ENCODE peak calls at places on chromosomes 1 and 21, in nine cellular contexts. One of them, this sample, is unnamed.
A peak's percentile ranks its signal among the peaks of the same experiment; 100 is the strongest.

GRCh38 chr1:14516974-14517812 is 81.3 kb upstream of the KAZN start:
- DNase-seq in stomach: no peak
- DNase-seq in CD4-positive, CD25-positive, alpha-beta regulatory T cell: no peak
- DNase-seq in tibial nerve: no peak
- DNase-seq in mesendoderm: no peak
- DNase-seq in IMR-90: peak; percentile 92
- DNase-seq in upper lobe of right lung: no peak
- DNase-seq in pancreas: no peak
- DNase-seq in mucosa of descending colon: no peak
- DNase-seq in this sample: peak; percentile 71

GRCh38 chr1:209511169-209511568 is 72.3 kb upstream of the CAMK1G start:
- DNase-seq in CD4-positive, CD25-positive, alpha-beta regulatory T cell: no peak
- DNase-seq in upper lobe of right lung: no peak
- DNase-seq in IMR-90: no peak
- DNase-seq in tibial nerve: no peak
- DNase-seq in pancreas: no peak
- DNase-seq in mucosa of descending colon: no peak
- DNase-seq in stomach: no peak
- DNase-seq in mesendoderm: no peak
- DNase-seq in this sample: no peak

GRCh38 chr1:116914667-116915066 is 5.0 kb downstream of the PTGFRN start:
- DNase-seq in IMR-90: no peak
- DNase-seq in mesendoderm: no peak
- DNase-seq in mucosa of descending colon: no peak
- DNase-seq in tibial nerve: no peak
- DNase-seq in stomach: no peak
- DNase-seq in upper lobe of right lung: no peak
- DNase-seq in pancreas: no peak
- DNase-seq in CD4-positive, CD25-positive, alpha-beta regulatory T cell: no peak
- DNase-seq in this sample: no peak

GRCh38 chr1:227192163-227192562 is 126.1 kb downstream of the CDC42BPA start:
- DNase-seq in IMR-90: peak; percentile 98
- DNase-seq in mucosa of descending colon: peak; percentile 11
- DNase-seq in CD4-positive, CD25-positive, alpha-beta regulatory T cell: peak; percentile 24
- DNase-seq in mesendoderm: peak; percentile 75
- DNase-seq in upper lobe of right lung: no peak
- DNase-seq in tibial nerve: no peak
- DNase-seq in stomach: peak; percentile 36
- DNase-seq in pancreas: peak; percentile 42
- DNase-seq in this sample: no peak

GRCh38 chr1:55632058-55632457 is 416.9 kb upstream of the USP24 start:
- DNase-seq in CD4-positive, CD25-positive, alpha-beta regulatory T cell: no peak
- DNase-seq in upper lobe of right lung: no peak
- DNase-seq in pancreas: no peak
- DNase-seq in IMR-90: peak; percentile 63
- DNase-seq in stomach: no peak
- DNase-seq in mucosa of descending colon: no peak
- DNase-seq in tibial nerve: no peak
- DNase-seq in mesendoderm: no peak
- DNase-seq in this sample: no peak

GRCh38 chr1:46487818-46488218 is 1.8 kb upstream of the DMBX1 start:
- DNase-seq in pancreas: no peak
- DNase-seq in IMR-90: no peak
- DNase-seq in tibial nerve: no peak
- DNase-seq in CD4-positive, CD25-positive, alpha-beta regulatory T cell: peak; percentile 22
- DNase-seq in mucosa of descending colon: no peak
- DNase-seq in upper lobe of right lung: no peak
- DNase-seq in stomach: no peak
- DNase-seq in mesendoderm: peak; percentile 75
- DNase-seq in this sample: no peak

GRCh38 chr1:245469734-245470133 is 314.9 kb downstream of the KIF26B start:
- DNase-seq in CD4-positive, CD25-positive, alpha-beta regulatory T cell: no peak
- DNase-seq in stomach: no peak
- DNase-seq in IMR-90: no peak
- DNase-seq in tibial nerve: no peak
- DNase-seq in mucosa of descending colon: no peak
- DNase-seq in upper lobe of right lung: no peak
- DNase-seq in pancreas: no peak
- DNase-seq in mesendoderm: no peak
- DNase-seq in this sample: no peak

GRCh38 chr1:237012361-237012760 is 8.1 kb upstream of the MT1HL1 start:
- DNase-seq in stomach: no peak
- DNase-seq in CD4-positive, CD25-positive, alpha-beta regulatory T cell: no peak
- DNase-seq in IMR-90: no peak
- DNase-seq in mesendoderm: no peak
- DNase-seq in upper lobe of right lung: no peak
- DNase-seq in tibial nerve: no peak
- DNase-seq in mucosa of descending colon: no peak
- DNase-seq in pancreas: no peak
- DNase-seq in this sample: no peak

GRCh38 chr1:154534263-154534844 is 24.1 kb downstream of the UBE2Q1 start:
- DNase-seq in tibial nerve: no peak
- DNase-seq in IMR-90: peak; percentile 22
- DNase-seq in upper lobe of right lung: no peak
- DNase-seq in stomach: peak; percentile 65
- DNase-seq in CD4-positive, CD25-positive, alpha-beta regulatory T cell: no peak
- DNase-seq in mucosa of descending colon: peak; percentile 73
- DNase-seq in mesendoderm: peak; percentile 83
- DNase-seq in pancreas: no peak
- DNase-seq in this sample: no peak

GRCh38 chr1:82492168-82492567 is 691.4 kb downstream of the ADGRL2 start:
- DNase-seq in mucosa of descending colon: no peak
- DNase-seq in upper lobe of right lung: no peak
- DNase-seq in IMR-90: no peak
- DNase-seq in CD4-positive, CD25-positive, alpha-beta regulatory T cell: no peak
- DNase-seq in pancreas: no peak
- DNase-seq in tibial nerve: no peak
- DNase-seq in mesendoderm: no peak
- DNase-seq in stomach: no peak
- DNase-seq in this sample: no peak

GRCh38 chr1:228740991-228741390 is 5.7 kb downstream of the RHOU start:
- DNase-seq in stomach: no peak
- DNase-seq in CD4-positive, CD25-positive, alpha-beta regulatory T cell: no peak
- DNase-seq in tibial nerve: no peak
- DNase-seq in upper lobe of right lung: no peak
- DNase-seq in pancreas: no peak
- DNase-seq in mucosa of descending colon: no peak
- DNase-seq in mesendoderm: no peak
- DNase-seq in IMR-90: no peak
- DNase-seq in this sample: no peak

GRCh38 chr1:110361856-110362255 is 22.7 kb downstream of the RBM15 start:
- DNase-seq in mesendoderm: no peak
- DNase-seq in upper lobe of right lung: no peak
- DNase-seq in IMR-90: no peak
- DNase-seq in pancreas: no peak
- DNase-seq in stomach: no peak
- DNase-seq in CD4-positive, CD25-positive, alpha-beta regulatory T cell: no peak
- DNase-seq in tibial nerve: no peak
- DNase-seq in mucosa of descending colon: no peak
- DNase-seq in this sample: no peak
- H3K36me3 ChIP-seq in mesendoderm: no peaks in the 10 kb centered on the region
- H3K36me3 ChIP-seq in upper lobe of right lung: peaks cover 28% of the 10 kb centered on the region
- H3K36me3 ChIP-seq in IMR-90: no peaks in the 10 kb centered on the region
- H3K36me3 ChIP-seq in pancreas: no peaks in the 10 kb centered on the region
- H3K36me3 ChIP-seq in stomach: peaks cover 59% of the 10 kb centered on the region
- H3K36me3 ChIP-seq in CD4-positive, CD25-positive, alpha-beta regulatory T cell: peaks cover 20% of the 10 kb centered on the region
- H3K36me3 ChIP-seq in tibial nerve: peaks cover 44% of the 10 kb centered on the region
- H3K36me3 ChIP-seq in mucosa of descending colon: no peaks in the 10 kb centered on the region
- H3K36me3 ChIP-seq in this sample: peaks cover 3% of the 10 kb centered on the region

DNA sequence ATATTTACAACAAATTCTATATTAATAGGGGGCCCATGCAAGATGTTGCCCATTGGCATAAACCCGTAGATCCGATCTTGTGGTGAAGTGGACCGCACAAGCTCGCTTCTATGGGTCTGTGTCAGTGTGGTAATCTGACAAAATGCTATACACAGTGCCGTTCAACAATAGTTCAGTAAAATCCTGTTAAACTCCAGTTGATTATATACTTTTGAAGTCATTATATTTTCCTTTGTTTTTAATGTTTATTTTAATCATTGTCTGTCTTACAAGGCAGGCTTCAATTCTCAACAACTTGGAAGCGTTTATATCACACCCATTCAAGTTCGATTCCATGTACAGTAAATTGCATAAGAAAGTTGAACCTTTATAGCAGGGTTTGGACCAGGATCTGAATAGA is 809.3 kb downstream of the USP25 start:
- DNase-seq in mucosa of descending colon: no peak
- DNase-seq in CD4-positive, CD25-positive, alpha-beta regulatory T cell: no peak
- DNase-seq in pancreas: no peak
- DNase-seq in tibial nerve: no peak
- DNase-seq in upper lobe of right lung: no peak
- DNase-seq in stomach: no peak
- DNase-seq in IMR-90: no peak
- DNase-seq in mesendoderm: no peak
- DNase-seq in this sample: no peak
- H3K36me3 ChIP-seq in mucosa of descending colon: no peaks in the 10 kb centered on the region
- H3K36me3 ChIP-seq in CD4-positive, CD25-positive, alpha-beta regulatory T cell: no peaks in the 10 kb centered on the region
- H3K36me3 ChIP-seq in pancreas: no peaks in the 10 kb centered on the region
- H3K36me3 ChIP-seq in tibial nerve: peaks cover 6% of the 10 kb centered on the region
- H3K36me3 ChIP-seq in upper lobe of right lung: no peaks in the 10 kb centered on the region
- H3K36me3 ChIP-seq in stomach: no peaks in the 10 kb centered on the region
- H3K36me3 ChIP-seq in IMR-90: no peaks in the 10 kb centered on the region
- H3K36me3 ChIP-seq in mesendoderm: no peaks in the 10 kb centered on the region
- H3K36me3 ChIP-seq in this sample: no peaks in the 10 kb centered on the region

GRCh38 chr1:24927473-24927872 is 2.6 kb downstream of the RUNX3 start:
- DNase-seq in mucosa of descending colon: no peak
- DNase-seq in tibial nerve: no peak
- DNase-seq in stomach: no peak
- DNase-seq in pancreas: no peak
- DNase-seq in upper lobe of right lung: no peak
- DNase-seq in mesendoderm: no peak
- DNase-seq in CD4-positive, CD25-positive, alpha-beta regulatory T cell: no peak
- DNase-seq in IMR-90: no peak
- DNase-seq in this sample: no peak

GRCh38 chr1:24925082-24925779 is 4.8 kb downstream of the RUNX3 start:
- DNase-seq in stomach: no peak
- DNase-seq in IMR-90: no peak
- DNase-seq in CD4-positive, CD25-positive, alpha-beta regulatory T cell: peak; percentile 90
- DNase-seq in tibial nerve: no peak
- DNase-seq in mesendoderm: no peak
- DNase-seq in upper lobe of right lung: no peak
- DNase-seq in pancreas: no peak
- DNase-seq in mucosa of descending colon: peak; percentile 26
- DNase-seq in this sample: peak; percentile 67

GRCh38 chr1:24925963-24926362 is 4.1 kb downstream of the RUNX3 start:
- DNase-seq in tibial nerve: no peak
- DNase-seq in stomach: no peak
- DNase-seq in CD4-positive, CD25-positive, alpha-beta regulatory T cell: no peak
- DNase-seq in mesendoderm: peak; percentile 26
- DNase-seq in upper lobe of right lung: no peak
- DNase-seq in pancreas: no peak
- DNase-seq in IMR-90: no peak
- DNase-seq in mucosa of descending colon: no peak
- DNase-seq in this sample: no peak

GRCh38 chr1:24927886-24928630 is 2.0 kb downstream of the RUNX3 start:
- DNase-seq in IMR-90: no peak
- DNase-seq in CD4-positive, CD25-positive, alpha-beta regulatory T cell: peak; percentile 33
- DNase-seq in mesendoderm: no peak
- DNase-seq in stomach: no peak
- DNase-seq in upper lobe of right lung: no peak
- DNase-seq in tibial nerve: no peak
- DNase-seq in mucosa of descending colon: no peak
- DNase-seq in pancreas: no peak
- DNase-seq in this sample: no peak

DNA sequence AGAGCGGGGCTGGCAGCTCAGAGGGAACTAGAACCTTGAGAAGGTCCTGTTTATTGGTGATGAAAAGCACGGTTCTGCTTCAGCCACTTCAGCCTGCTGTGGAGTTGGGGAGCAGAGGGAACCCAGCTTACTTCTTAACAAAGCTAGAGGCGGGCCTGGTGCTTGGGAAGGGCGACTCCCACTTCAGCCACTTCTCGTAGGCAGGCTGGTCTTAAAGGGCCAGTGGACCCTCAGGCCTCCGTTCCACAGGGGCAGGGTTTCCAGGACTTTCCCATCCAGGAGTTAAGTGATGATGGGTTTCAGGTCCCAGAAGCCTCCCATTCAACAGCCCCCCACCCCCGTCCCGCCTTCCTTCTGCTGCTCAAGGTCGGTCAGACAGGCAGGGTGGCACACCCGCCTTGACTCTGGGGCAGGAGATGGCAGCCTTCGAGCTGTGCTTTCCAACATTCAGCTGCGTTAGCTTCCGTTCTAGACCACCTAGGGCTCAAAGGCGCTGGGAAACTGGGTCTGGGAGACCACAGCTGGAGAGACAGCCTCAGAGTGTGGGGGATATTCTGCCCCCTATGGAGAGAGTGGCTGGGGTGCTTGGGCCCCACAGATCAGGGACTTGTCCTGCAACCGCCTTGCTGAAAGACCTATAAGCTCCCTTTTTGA is 3.4 kb downstream of the RUNX3 start:
- DNase-seq in upper lobe of right lung: no peak
- DNase-seq in pancreas: no peak
- DNase-seq in mesendoderm: peak; percentile 46
- DNase-seq in IMR-90: no peak
- DNase-seq in CD4-positive, CD25-positive, alpha-beta regulatory T cell: peak; percentile 37
- DNase-seq in tibial nerve: no peak
- DNase-seq in stomach: no peak
- DNase-seq in mucosa of descending colon: peak; percentile 24
- DNase-seq in this sample: no peak
- H3K36me3 ChIP-seq in upper lobe of right lung: no peaks in the 10 kb centered on the region
- H3K36me3 ChIP-seq in pancreas: no peaks in the 10 kb centered on the region
- H3K36me3 ChIP-seq in mesendoderm: no peaks in the 10 kb centered on the region
- H3K36me3 ChIP-seq in IMR-90: no peaks in the 10 kb centered on the region
- H3K36me3 ChIP-seq in CD4-positive, CD25-positive, alpha-beta regulatory T cell: peaks cover 36% of the 10 kb centered on the region
- H3K36me3 ChIP-seq in tibial nerve: no peaks in the 10 kb centered on the region
- H3K36me3 ChIP-seq in stomach: no peaks in the 10 kb centered on the region
- H3K36me3 ChIP-seq in mucosa of descending colon: no peaks in the 10 kb centered on the region
- H3K36me3 ChIP-seq in this sample: peaks cover 30% of the 10 kb centered on the region

GRCh38 chr21:34113842-34114241 is 40.5 kb downstream of the MRPS6 start:
- DNase-seq in IMR-90: no peak
- DNase-seq in mesendoderm: peak; percentile 78
- DNase-seq in stomach: no peak
- DNase-seq in mucosa of descending colon: no peak
- DNase-seq in pancreas: no peak
- DNase-seq in CD4-positive, CD25-positive, alpha-beta regulatory T cell: no peak
- DNase-seq in tibial nerve: no peak
- DNase-seq in upper lobe of right lung: no peak
- DNase-seq in this sample: no peak
- H3K36me3 ChIP-seq in IMR-90: no peaks in the 10 kb centered on the region
- H3K36me3 ChIP-seq in mesendoderm: no peaks in the 10 kb centered on the region
- H3K36me3 ChIP-seq in stomach: no peaks in the 10 kb centered on the region
- H3K36me3 ChIP-seq in mucosa of descending colon: no peaks in the 10 kb centered on the region
- H3K36me3 ChIP-seq in pancreas: no peaks in the 10 kb centered on the region
- H3K36me3 ChIP-seq in CD4-positive, CD25-positive, alpha-beta regulatory T cell: peaks cover 2% of the 10 kb centered on the region
- H3K36me3 ChIP-seq in tibial nerve: no peaks in the 10 kb centered on the region
- H3K36me3 ChIP-seq in upper lobe of right lung: no peaks in the 10 kb centered on the region
- H3K36me3 ChIP-seq in this sample: no peaks in the 10 kb centered on the region

GRCh38 chr1:152029144-152029936 is 7.5 kb downstream of the S100A11 start:
- DNase-seq in mucosa of descending colon: no peak
- DNase-seq in stomach: no peak
- DNase-seq in upper lobe of right lung: no peak
- DNase-seq in CD4-positive, CD25-positive, alpha-beta regulatory T cell: no peak
- DNase-seq in tibial nerve: no peak
- DNase-seq in IMR-90: peak; percentile 43
- DNase-seq in mesendoderm: peak; percentile 16
- DNase-seq in pancreas: no peak
- DNase-seq in this sample: no peak
- H3K36me3 ChIP-seq in mucosa of descending colon: no peaks in the 10 kb centered on the region
- H3K36me3 ChIP-seq in stomach: peaks cover 36% of the 10 kb centered on the region
- H3K36me3 ChIP-seq in upper lobe of right lung: peaks cover 31% of the 10 kb centered on the region
- H3K36me3 ChIP-seq in CD4-positive, CD25-positive, alpha-beta regulatory T cell: peaks cover 34% of the 10 kb centered on the region
- H3K36me3 ChIP-seq in tibial nerve: peaks cover 44% of the 10 kb centered on the region
- H3K36me3 ChIP-seq in IMR-90: peaks cover 25% of the 10 kb centered on the region
- H3K36me3 ChIP-seq in mesendoderm: peaks cover 12% of the 10 kb centered on the region
- H3K36me3 ChIP-seq in pancreas: peaks cover 7% of the 10 kb centered on the region
- H3K36me3 ChIP-seq in this sample: peaks cover 13% of the 10 kb centered on the region

This sample was measured in GM06990.